ENCODE peak calls at places on chromosomes 2 and 18, in seven cellular contexts. One of them, this sample, is unnamed.

GRCh38 chr2:33340265-33340664 is 136.2 kb upstream of the RASGRP3 start:
- DNase-seq in pancreas: no peak
- DNase-seq in AG04450: no peak
- DNase-seq in heart left ventricle: peak; percentile 90
- DNase-seq in uterus: peak; percentile 73
- DNase-seq in OCI-LY7: no peak
- DNase-seq in kidney: peak; percentile 93
- DNase-seq in this sample: no peak

GRCh38 chr2:28735511-28735910 is 16.1 kb upstream of the PPP1CB start:
- DNase-seq in OCI-LY7: no peak
- DNase-seq in pancreas: no peak
- DNase-seq in heart left ventricle: no peak
- DNase-seq in uterus: no peak
- DNase-seq in kidney: no peak
- DNase-seq in AG04450: no peak
- DNase-seq in this sample: no peak

GRCh38 chr18:49646864-49647263 is 85.0 kb downstream of the LIPG start:
- DNase-seq in kidney: no peak
- DNase-seq in uterus: no peak
- DNase-seq in AG04450: no peak
- DNase-seq in OCI-LY7: no peak
- DNase-seq in heart left ventricle: no peak
- DNase-seq in pancreas: no peak
- DNase-seq in this sample: no peak

GRCh38 chr2:26477126-26477910 is 606 bp downstream of the OTOF start:
- DNase-seq in AG04450: no peak
- DNase-seq in pancreas: peak; percentile 55
- DNase-seq in OCI-LY7: no peak
- DNase-seq in uterus: no peak
- DNase-seq in heart left ventricle: no peak
- DNase-seq in kidney: peak; percentile 55
- DNase-seq in this sample: no peak

GRCh38 chr18:54684786-54685185 is 93.7 kb downstream of the DYNAP start:
- DNase-seq in AG04450: no peak
- DNase-seq in kidney: no peak
- DNase-seq in OCI-LY7: no peak
- DNase-seq in pancreas: no peak
- DNase-seq in heart left ventricle: peak; percentile 29
- DNase-seq in uterus: no peak
- DNase-seq in this sample: no peak

GRCh38 chr2:71609441-71609840 is 156.1 kb downstream of the DYSF start:
- DNase-seq in pancreas: no peak
- DNase-seq in OCI-LY7: no peak
- DNase-seq in heart left ventricle: no peak
- DNase-seq in uterus: no peak
- DNase-seq in kidney: peak; percentile 18
- DNase-seq in AG04450: no peak
- DNase-seq in this sample: no peak

GRCh38 chr18:51082571-51083264 is 52.7 kb downstream of the SMAD4 start:
- DNase-seq in OCI-LY7: no peak
- DNase-seq in pancreas: no peak
- DNase-seq in kidney: no peak
- DNase-seq in AG04450: no peak
- DNase-seq in heart left ventricle: no peak
- DNase-seq in uterus: no peak
- DNase-seq in this sample: peak; percentile 15

GRCh38 chr2:148812306-148812705 is 62.7 kb upstream of the KIF5C start:
- DNase-seq in AG04450: no peak
- DNase-seq in OCI-LY7: no peak
- DNase-seq in kidney: peak; percentile 93
- DNase-seq in heart left ventricle: peak; percentile 60
- DNase-seq in uterus: peak; percentile 89
- DNase-seq in pancreas: no peak
- DNase-seq in this sample: no peak

GRCh38 chr18:75923169-75923568 is 495.7 kb upstream of the SMIM21 start:
- DNase-seq in pancreas: peak; percentile 47
- DNase-seq in kidney: no peak
- DNase-seq in uterus: peak; percentile 36
- DNase-seq in heart left ventricle: peak; percentile 91
- DNase-seq in OCI-LY7: no peak
- DNase-seq in AG04450: no peak
- DNase-seq in this sample: no peak

GRCh38 chr2:233440314-233440713 is 86.0 kb downstream of the DGKD start:
- DNase-seq in heart left ventricle: peak; percentile 18
- DNase-seq in uterus: no peak
- DNase-seq in pancreas: no peak
- DNase-seq in OCI-LY7: no peak
- DNase-seq in AG04450: no peak
- DNase-seq in kidney: no peak
- DNase-seq in this sample: no peak

GRCh38 chr2:99216096-99216495 is 35.1 kb downstream of the MRPL30 start:
- DNase-seq in OCI-LY7: no peak
- DNase-seq in heart left ventricle: no peak
- DNase-seq in uterus: no peak
- DNase-seq in pancreas: no peak
- DNase-seq in kidney: no peak
- DNase-seq in AG04450: no peak
- DNase-seq in this sample: no peak

GRCh38 chr2:6791682-6792081 is 74.0 kb downstream of the CMPK2 start:
- DNase-seq in AG04450: no peak
- DNase-seq in OCI-LY7: peak; percentile 34
- DNase-seq in heart left ventricle: no peak
- DNase-seq in pancreas: no peak
- DNase-seq in uterus: no peak
- DNase-seq in kidney: no peak
- DNase-seq in this sample: no peak

GRCh38 chr2:43481927-43482542 is 113.8 kb downstream of the THADA start:
- DNase-seq in heart left ventricle: no peak
- DNase-seq in uterus: no peak
- DNase-seq in pancreas: no peak
- DNase-seq in kidney: no peak
- DNase-seq in AG04450: no peak
- DNase-seq in OCI-LY7: no peak
- DNase-seq in this sample: peak; percentile 51

GRCh38 chr2:43484323-43484930 is 111.4 kb downstream of the THADA start:
- DNase-seq in pancreas: no peak
- DNase-seq in heart left ventricle: no peak
- DNase-seq in kidney: no peak
- DNase-seq in AG04450: peak; percentile 61
- DNase-seq in uterus: no peak
- DNase-seq in OCI-LY7: peak; percentile 83
- DNase-seq in this sample: peak; percentile 82

GRCh38 chr2:43486604-43487003 is 109.2 kb downstream of the THADA start:
- DNase-seq in OCI-LY7: no peak
- DNase-seq in heart left ventricle: no peak
- DNase-seq in kidney: no peak
- DNase-seq in uterus: no peak
- DNase-seq in pancreas: no peak
- DNase-seq in AG04450: no peak
- DNase-seq in this sample: no peak

GRCh38 chr2:43480874-43481273 is 115.0 kb downstream of the THADA start:
- DNase-seq in uterus: no peak
- DNase-seq in kidney: no peak
- DNase-seq in pancreas: no peak
- DNase-seq in AG04450: no peak
- DNase-seq in heart left ventricle: no peak
- DNase-seq in OCI-LY7: no peak
- DNase-seq in this sample: no peak

GRCh38 chr2:43482974-43483373 is 112.9 kb downstream of the THADA start:
- DNase-seq in heart left ventricle: no peak
- DNase-seq in uterus: peak; percentile 60
- DNase-seq in kidney: no peak
- DNase-seq in AG04450: no peak
- DNase-seq in OCI-LY7: no peak
- DNase-seq in pancreas: no peak
- DNase-seq in this sample: peak; percentile 81
- TF ChIP-seq CTCF in heart left ventricle: no peak
- TF ChIP-seq CTCF in uterus: no peak
- TF ChIP-seq CTCF in kidney: no peak
- TF ChIP-seq CTCF in AG04450: no peak
- TF ChIP-seq CTCF in OCI-LY7: no peak
- TF ChIP-seq CTCF in pancreas: no peak
- TF ChIP-seq CTCF in this sample: no peak

GRCh38 chr2:44942304-44943030 is 965 bp downstream of the SIX3 start:
- DNase-seq in OCI-LY7: no peak
- DNase-seq in uterus: no peak
- DNase-seq in kidney: no peak
- DNase-seq in heart left ventricle: no peak
- DNase-seq in pancreas: peak; percentile 77
- DNase-seq in AG04450: no peak
- DNase-seq in this sample: no peak
- H3K4me3 ChIP-seq in OCI-LY7: no peak overlapping the region
- H3K4me3 ChIP-seq in uterus: no peak overlapping the region
- H3K4me3 ChIP-seq in kidney: no peak overlapping the region
- H3K4me3 ChIP-seq in heart left ventricle: peak overlapping the region; percentile 19
- H3K4me3 ChIP-seq in pancreas: no peak overlapping the region
- H3K4me3 ChIP-seq in AG04450: no peak overlapping the region
- H3K4me3 ChIP-seq in this sample: no peak overlapping the region

GRCh38 chr2:52428224-52428623 is 1339.4 kb upstream of the CHAC2 start:
- DNase-seq in OCI-LY7: no peak
- DNase-seq in heart left ventricle: no peak
- DNase-seq in uterus: no peak
- DNase-seq in kidney: no peak
- DNase-seq in pancreas: no peak
- DNase-seq in AG04450: no peak
- DNase-seq in this sample: no peak
- TF ChIP-seq CTCF in OCI-LY7: no peak
- TF ChIP-seq CTCF in heart left ventricle: no peak
- TF ChIP-seq CTCF in uterus: no peak
- TF ChIP-seq CTCF in kidney: no peak
- TF ChIP-seq CTCF in pancreas: no peak
- TF ChIP-seq CTCF in AG04450: no peak
- TF ChIP-seq CTCF in this sample: no peak

DNA sequence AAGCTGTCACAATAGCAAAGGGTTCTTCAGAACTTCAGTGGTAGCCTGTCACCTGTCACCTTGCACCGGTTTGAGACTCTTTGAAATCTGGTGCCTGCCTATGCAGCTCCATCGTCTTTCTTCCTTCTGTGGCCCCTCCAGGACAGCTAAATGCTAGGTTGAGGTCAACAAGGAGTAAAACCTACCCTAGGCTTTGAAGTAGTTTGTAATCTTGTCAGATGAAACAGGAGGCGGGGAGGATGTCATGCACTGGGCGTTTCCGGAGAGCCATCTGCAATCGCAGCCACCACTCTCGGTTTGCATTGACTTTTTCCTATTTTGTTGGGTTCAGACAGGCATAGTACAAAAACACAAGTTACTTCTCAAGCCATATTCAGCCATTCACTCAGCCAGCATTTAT is 116.7 kb downstream of the LPIN1 start:
- DNase-seq in AG04450: no peak
- DNase-seq in pancreas: no peak
- DNase-seq in OCI-LY7: no peak
- DNase-seq in heart left ventricle: no peak
- DNase-seq in kidney: no peak
- DNase-seq in uterus: no peak
- DNase-seq in this sample: peak; percentile 84
- H3K4me3 ChIP-seq in AG04450: no peak overlapping the region
- H3K4me3 ChIP-seq in pancreas: no peak overlapping the region
- H3K4me3 ChIP-seq in OCI-LY7: no peak overlapping the region
- H3K4me3 ChIP-seq in heart left ventricle: no peak overlapping the region
- H3K4me3 ChIP-seq in kidney: peak overlapping the region; percentile 33
- H3K4me3 ChIP-seq in uterus: no peak overlapping the region
- H3K4me3 ChIP-seq in this sample: peak overlapping the region; percentile 46

DNA sequence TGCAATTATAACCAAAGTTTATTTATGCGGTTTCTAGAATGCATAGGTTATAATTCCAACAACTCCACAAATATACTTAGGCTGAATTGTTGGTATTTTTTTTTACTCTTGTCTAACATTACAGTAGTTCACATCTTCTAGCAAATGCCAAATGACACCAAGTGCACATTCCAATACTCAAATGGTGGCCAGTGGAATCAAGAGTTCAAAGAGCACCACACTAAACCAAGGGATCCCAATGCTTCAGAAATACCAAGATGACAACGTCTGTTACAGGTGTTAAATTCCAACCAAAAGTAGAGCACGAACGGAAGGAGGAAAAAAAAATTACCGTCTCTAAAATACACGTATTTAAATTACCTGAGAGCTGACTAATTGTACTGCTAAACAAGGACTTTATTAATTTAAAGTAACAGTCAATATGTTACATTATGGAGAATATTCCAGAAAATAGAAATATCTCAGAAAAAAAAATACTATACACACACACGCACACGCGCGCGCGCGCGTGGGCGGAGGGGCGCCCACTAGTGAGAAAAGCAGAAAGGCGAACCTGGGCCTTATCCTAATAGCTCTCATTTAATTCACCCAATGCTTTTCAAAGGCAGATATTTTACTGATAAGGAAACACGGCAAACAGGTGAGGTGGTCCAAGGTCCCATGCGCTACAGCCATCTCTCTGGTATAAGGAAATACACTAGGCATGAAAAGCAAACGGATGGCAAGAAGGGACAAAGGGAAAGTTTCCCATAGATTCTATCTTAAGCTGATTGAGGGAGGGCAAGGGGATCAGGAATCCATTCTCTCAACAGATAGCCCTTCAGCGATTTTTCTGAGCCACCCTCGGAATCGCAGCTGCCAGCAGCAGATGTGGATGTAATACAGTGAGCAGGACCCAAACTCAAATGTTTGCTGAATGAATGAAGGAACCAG is 136.5 kb downstream of the TMEM247 start:
- DNase-seq in AG04450: no peak
- DNase-seq in heart left ventricle: no peak
- DNase-seq in pancreas: no peak
- DNase-seq in OCI-LY7: peak; percentile 50
- DNase-seq in uterus: no peak
- DNase-seq in kidney: no peak
- DNase-seq in this sample: peak; percentile 17
- TF ChIP-seq CTCF in AG04450: peak; percentile 31
- TF ChIP-seq CTCF in heart left ventricle: peak; percentile 20
- TF ChIP-seq CTCF in pancreas: no peak
- TF ChIP-seq CTCF in OCI-LY7: peak; percentile 82
- TF ChIP-seq CTCF in uterus: no peak
- TF ChIP-seq CTCF in kidney: peak; percentile 2
- TF ChIP-seq CTCF in this sample: peak; percentile 4